ENCODE peak calls at places on chromosomes 3 and 15, in four cellular contexts. L is astrocyte, R is Karpas-422, Z is neural progenitor cell. S is an unnamed sample.

GRCh38 chr3:122415104-122415744 is 638 bp downstream of the WDR5B start:
- DNase-seq in R (peak; percentile 91), L (peak; percentile 41), Z (peak; percentile 67), S (peak; percentile 54)

GRCh38 chr3:140931016-140931454 is 10.6 kb upstream of the SLC25A36 start:
- DNase-seq in Z (peak; percentile 65), R (peak; percentile 46), L (no peak), S (no peak)

GRCh38 chr3:15819576-15819975 is 21.8 kb upstream of the ANKRD28 start:
- DNase-seq in R (no peak), Z (no peak), L (no peak), S (no peak)

GRCh38 chr15:79168922-79169322 is 78.3 kb upstream of the RASGRF1 start:
- DNase-seq in L (peak; percentile 2), R (peak; percentile 53), Z (peak; percentile 81), S (peak; percentile 8)

GRCh38 chr15:80977627-80978036 is 12.0 kb downstream of the MESD start:
- DNase-seq in Z (peak; percentile 82), R (peak; percentile 65), L (no peak), S (peak; percentile 62)

GRCh38 chr3:45368382-45368781 is 20.0 kb upstream of the LARS2 start:
- DNase-seq in L (no peak), Z (no peak), R (no peak), S (no peak)

GRCh38 chr3:139213936-139214335 is 129.9 kb upstream of the MRPS22 start:
- DNase-seq in R (no peak), Z (no peak), L (no peak), S (no peak)

GRCh38 chr15:44215594-44215993 is 20.5 kb upstream of the FRMD5 start:
- DNase-seq in Z (no peak), R (no peak), L (peak; percentile 97), S (peak; percentile 61)

GRCh38 chr3:57112206-57112605 is 51.7 kb downstream of the SPATA12 start:
- DNase-seq in Z (peak; percentile 26), L (no peak), R (peak; percentile 69), S (no peak)

GRCh38 chr3:39122811-39123210 is 15.3 kb downstream of the TTC21A start:
- DNase-seq in Z (no peak), R (peak; percentile 80), L (no peak), S (no peak)

GRCh38 chr15:100346866-100347512 is 5.2 kb upstream of the ADAMTS17 start:
- DNase-seq in R (no peak), L (no peak), Z (no peak), S (no peak)

GRCh38 chr3:187197255-187197654 is at the start of gene RTP1:
- DNase-seq in R (no peak), L (no peak), Z (peak; percentile 62), S (no peak)

GRCh38 chr3:6326760-6327159 is 534.2 kb upstream of the GRM7 start:
- DNase-seq in L (no peak), Z (no peak), R (no peak), S (no peak)

GRCh38 chr15:38503497-38503896 is 49.6 kb downstream of the FAM98B start:
- DNase-seq in R (no peak), L (no peak), Z (no peak), S (no peak)

GRCh38 chr15:94670436-94671034 is 439.2 kb downstream of the MCTP2 start:
- DNase-seq in R (peak; percentile 66), L (peak; percentile 13), Z (peak; percentile 61), S (peak; percentile 84)

GRCh38 chr3:126469479-126469878 is 6.2 kb downstream of the ZXDC start:
- DNase-seq in L (no peak), R (no peak), Z (no peak), S (no peak)

GRCh38 chr3:12598890-12599289 is 42.0 kb downstream of the MKRN2 start:
- DNase-seq in Z (no peak), R (no peak), L (no peak), S (no peak)

GRCh38 chr3:14286887-14287496 is 108.4 kb downstream of the LSM3 start:
- DNase-seq in Z (no peak), L (no peak), R (no peak), S (no peak)

GRCh38 chr3:4894891-4895530 is 84.2 kb upstream of the BHLHE40 start:
- DNase-seq in Z (no peak), L (no peak), R (no peak), S (no peak)

GRCh38 chr3:108818404-108818803 is 4.2 kb upstream of the TRAT1 start:
- DNase-seq in L (peak; percentile 8), Z (peak; percentile 72), R (peak; percentile 76), S (peak; percentile 10)

GRCh38 chr3:126913524-126913923 is 69.4 kb upstream of the PLXNA1 start:
- DNase-seq in L (no peak), Z (no peak), R (no peak), S (no peak)

GRCh38 chr15:62455441-62455921 is 290.4 kb upstream of the C2CD4B start:
- DNase-seq in L (peak; percentile 33), R (no peak), Z (no peak), S (no peak)

GRCh38 chr15:77029166-77030041 is 34.5 kb downstream of the PSTPIP1 start:
- DNase-seq in Z (no peak), R (no peak), L (no peak), S (no peak)

GRCh38 chr15:40092416-40093223 is 16.1 kb downstream of the BMF start:
- DNase-seq in L (peak; percentile 77), Z (peak; percentile 67), R (no peak), S (no peak)

GRCh38 chr15:74176262-74177208 is 3.0 kb downstream of the ISLR start:
- DNase-seq in L (no peak), Z (peak; percentile 67), R (no peak), S (no peak)

GRCh38 chr3:123751478-123751877 is 132.7 kb downstream of the MYLK start:
- DNase-seq in Z (no peak), R (no peak), L (peak; percentile 47), S (no peak)

GRCh38 chr15:99343836-99344551 is 92.7 kb downstream of the LRRC28 start:
- DNase-seq in L (no peak), Z (peak; percentile 54), R (peak; percentile 74), S (peak; percentile 75)

GRCh38 chr3:8607285-8608040 is 37.1 kb downstream of the SSUH2 start:
- DNase-seq in L (peak; percentile 68), Z (peak; percentile 77), R (no peak), S (peak; percentile 78)

GRCh38 chr15:23687143-23687470 is at the start of gene NDN:
- DNase-seq in R (no peak), Z (peak; percentile 86), L (peak; percentile 49), S (peak; percentile 3)

GRCh38 chr15:68307131-68307928 is 29.8 kb downstream of the FEM1B start:
- DNase-seq in L (no peak), Z (no peak), R (no peak), S (no peak)

GRCh38 chr15:59294961-59295741 is 77.5 kb downstream of the MYO1E start:
- DNase-seq in Z (no peak), L (peak; percentile 98), R (no peak), S (peak; percentile 83)

DNA sequence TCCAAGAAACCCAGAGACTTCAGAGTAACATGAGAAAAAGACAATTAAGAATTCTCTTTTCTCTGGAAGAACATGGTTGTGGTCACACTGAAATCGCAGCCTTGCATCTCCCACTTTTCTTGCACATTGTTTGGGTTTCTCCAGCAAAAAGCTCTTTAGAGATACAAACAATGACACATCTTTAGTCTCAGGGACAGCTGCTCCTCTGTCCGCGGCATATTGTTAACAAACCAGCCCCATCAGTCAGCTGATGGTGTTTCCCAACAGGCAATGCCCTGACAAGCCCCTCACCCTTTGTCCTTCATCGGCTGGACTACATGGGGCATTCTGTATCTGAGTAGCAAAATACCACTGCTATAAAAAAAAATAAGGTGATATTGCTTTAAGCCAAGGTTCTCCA is 53.4 kb downstream of the UMPS start:
- DNase-seq in L (peak; percentile 22), R (no peak), Z (peak; percentile 20), S (no peak)
- H3K9ac ChIP-seq in L (no peak overlapping the region), R (no peak overlapping the region), Z (no peak overlapping the region), S (no peak overlapping the region)

GRCh38 chr3:46651084-46651483 is 38.8 kb downstream of the FAM240A start:
- DNase-seq in R (no peak), L (no peak), Z (no peak), S (no peak)
- H3K27ac ChIP-seq in R (no peak overlapping the region), L (no peak overlapping the region), Z (no peak overlapping the region), S (no peak overlapping the region)

GRCh38 chr3:58494107-58494506 is 2.2 kb downstream of the KCTD6 start:
- DNase-seq in R (no peak), Z (no peak), L (no peak), S (no peak)
- H3K4me2 ChIP-seq in R (peak overlapping the region; percentile 80), Z (peak overlapping the region; percentile 93), L (peak overlapping the region; percentile 99), S (no peak overlapping the region)

GRCh38 chr3:112499328-112499727 is at the start of gene BTLA:
- DNase-seq in Z (no peak), L (no peak), R (no peak), S (no peak)

GRCh38 chr3:112496368-112497067 is 2.8 kb downstream of the BTLA start:
- DNase-seq in L (no peak), R (no peak), Z (no peak), S (no peak)

GRCh38 chr3:112498916-112499315 is 356 bp downstream of the BTLA start:
- DNase-seq in L (no peak), Z (no peak), R (no peak), S (no peak)

GRCh38 chr3:112500621-112501020 is 1.3 kb upstream of the BTLA start:
- DNase-seq in L (no peak), Z (no peak), R (no peak), S (peak; percentile 93)

DNA sequence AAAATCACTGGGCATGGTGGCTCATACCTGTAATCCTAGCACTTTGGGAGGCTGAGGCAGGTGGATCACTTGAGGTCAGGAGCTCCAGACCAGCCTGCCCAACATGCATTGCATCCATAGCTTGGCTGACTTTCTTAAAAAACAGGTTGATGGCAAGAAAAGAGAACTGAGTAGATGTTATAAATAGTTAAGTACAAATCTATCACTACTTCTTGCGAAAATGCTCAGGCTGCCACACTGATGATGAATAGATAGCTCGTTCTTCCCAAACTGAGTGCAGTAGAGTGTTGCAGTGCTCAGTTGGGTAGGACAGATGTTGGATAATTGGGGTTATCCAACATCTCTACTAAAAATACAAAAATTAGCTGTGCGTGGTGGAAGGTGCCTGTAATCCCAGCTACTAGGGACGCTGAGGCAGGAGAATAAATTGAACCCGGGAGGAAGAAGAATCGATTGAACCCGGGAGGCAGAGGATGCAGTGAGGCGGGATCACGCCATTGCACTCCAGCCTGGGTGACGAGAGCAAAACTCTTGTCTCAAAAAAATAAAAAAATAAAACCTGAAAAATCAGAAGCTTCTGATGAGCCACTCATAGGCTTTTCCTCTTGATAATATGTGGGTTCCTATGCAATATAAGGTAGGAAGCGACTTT is 1.2 kb downstream of the BTLA start:
- DNase-seq in L (no peak), Z (no peak), R (no peak), S (no peak)
- H3K9ac ChIP-seq in L (no peak overlapping the region), Z (no peak overlapping the region), R (no peak overlapping the region), S (no peak overlapping the region)

GRCh38 chr3:42518800-42519567 is 16.5 kb downstream of the VIPR1 start:
- DNase-seq in L (no peak), R (peak; percentile 70), Z (peak; percentile 58), S (no peak)

GRCh38 chr3:42517143-42517542 is 14.7 kb downstream of the VIPR1 start:
- DNase-seq in L (no peak), R (no peak), Z (no peak), S (no peak)

GRCh38 chr3:42519568-42519962 is 17.1 kb downstream of the VIPR1 start:
- DNase-seq in R (no peak), Z (no peak), L (no peak), S (no peak)

GRCh38 chr3:42520906-42521305 is 18.5 kb downstream of the VIPR1 start:
- DNase-seq in R (no peak), Z (no peak), L (no peak), S (no peak)

GRCh38 chr3:42520336-42520735 is 17.9 kb downstream of the VIPR1 start:
- DNase-seq in Z (no peak), L (no peak), R (no peak), S (peak; percentile 48)
- H3K27ac ChIP-seq in Z (no peak overlapping the region), L (no peak overlapping the region), R (no peak overlapping the region), S (no peak overlapping the region)